ENCODE peak calls at places on chromosomes 13 and 19, in eight cellular contexts. K is left cardiac atrium; Q is SHP77 treated with DMSO at 0.1 percent for 48 hours; L is tibial nerve; W is neuronal stem cell; R is activated T-helper 1 cell treated with anti-CD3 and anti-CD28 coated beads, Interleukin-12 subunit alpha, Interleukin-12 subunit beta, Interleukin-2, Interleukin-4 antibody, amounts not matched to agents 30 ng/mL and 10 ng/mL and 1 ng/mL, durations not matched to agents 14 hours and 24 hours and 36 hours; C is hypothalamus; B is colonic mucosa. I is an unnamed sample.

GRCh38 chr19:31676271-31677004 is 327.2 kb upstream of the TSHZ3 start:
- DNase-seq in K (no peak), B (no peak), L (no peak), C (no peak), R (no peak), Q (no peak), W (no peak), I (no peak)

GRCh38 chr13:60572855-60573254 is 175.8 kb downstream of the TDRD3 start:
- DNase-seq in K (no peak), Q (no peak), C (no peak), R (no peak), B (no peak), L (no peak), W (no peak), I (no peak)

GRCh38 chr13:87884874-87885273 is 213.7 kb downstream of the SLITRK5 start:
- DNase-seq in L (no peak), Q (peak), C (no peak), W (peak), B (no peak), R (no peak), K (no peak), I (no peak)

GRCh38 chr19:49585023-49585422 is 3.9 kb downstream of the PRRG2 start:
- DNase-seq in L (no peak), R (no peak), W (no peak), Q (no peak), C (no peak), B (no peak), K (no peak), I (no peak)

GRCh38 chr13:94764576-94765321 is 52.4 kb upstream of the SOX21 start:
- DNase-seq in W (peak), R (no peak), L (no peak), C (no peak), K (no peak), B (no peak), Q (no peak), I (no peak)

GRCh38 chr19:1465191-1466016 is 13.6 kb downstream of the C19orf25 start:
- DNase-seq in Q (no peak), B (peak), C (no peak), W (no peak), R (no peak), K (no peak), L (no peak), I (no peak)

GRCh38 chr13:97165527-97166425 is 56.4 kb upstream of the MBNL2 start:
- DNase-seq in R (no peak), W (no peak), K (no peak), Q (peak), C (no peak), B (no peak), L (no peak), I (no peak)

GRCh38 chr19:48639483-48640375 is 2.5 kb upstream of the DBP start:
- DNase-seq in W (no peak), R (no peak), Q (no peak), B (no peak), C (no peak), K (no peak), L (no peak), I (no peak)

GRCh38 chr13:80237646-80238045 is 103.3 kb downstream of the SPRY2 start:
- DNase-seq in R (no peak), C (no peak), K (no peak), B (no peak), W (no peak), Q (no peak), L (no peak), I (no peak)

GRCh38 chr19:28988066-28988465 is 224.9 kb downstream of the UQCRFS1 start:
- DNase-seq in C (no peak), K (no peak), W (no peak), L (no peak), Q (no peak), R (no peak), B (no peak), I (no peak)

GRCh38 chr19:11268783-11269267 is 6.5 kb upstream of the DOCK6 start:
- DNase-seq in B (peak), K (peak), Q (peak), W (no peak), L (peak), C (no peak), R (no peak), I (no peak)

GRCh38 chr19:426725-427445 is 17.9 kb upstream of the C2CD4C start:
- DNase-seq in L (no peak), Q (no peak), K (peak), C (no peak), W (no peak), R (no peak), B (no peak), I (no peak)

GRCh38 chr13:37306778-37307544 is 201.5 kb upstream of the CSNK1A1L start:
- DNase-seq in Q (no peak), C (no peak), W (no peak), L (no peak), K (no peak), R (no peak), B (no peak), I (no peak)

GRCh38 chr19:48683349-48683748 is 10.5 kb upstream of the NTN5 start:
- DNase-seq in C (peak), B (no peak), Q (no peak), L (peak), K (peak), W (no peak), R (no peak), I (no peak)

GRCh38 chr19:33298146-33298911 is 4.0 kb downstream of the CEBPA start:
- DNase-seq in B (no peak), L (no peak), K (no peak), R (no peak), Q (no peak), C (no peak), W (no peak), I (no peak)

GRCh38 chr19:14318873-14319272 is 62.4 kb upstream of the ADGRE5 start:
- DNase-seq in L (no peak), R (no peak), Q (no peak), W (no peak), C (no peak), B (peak), K (peak), I (no peak)

GRCh38 chr19:42286349-42287016 is 15.4 kb upstream of the PRR19 start:
- DNase-seq in L (no peak), K (peak), B (no peak), W (no peak), C (no peak), R (no peak), Q (no peak), I (no peak)

GRCh38 chr13:99150575-99151370 is 49.9 kb upstream of the UBAC2 start:
- DNase-seq in B (no peak), C (no peak), R (no peak), L (no peak), Q (no peak), K (no peak), W (no peak), I (no peak)

GRCh38 chr19:18205180-18205915 is 1.5 kb upstream of the RAB3A start:
- DNase-seq in L (peak), C (peak), Q (peak), W (no peak), B (peak), K (peak), R (peak), I (no peak)

GRCh38 chr19:43078311-43078710 is 4.2 kb downstream of the PSG2 start:
- DNase-seq in C (no peak), R (no peak), K (no peak), Q (no peak), B (no peak), L (no peak), W (no peak), I (no peak)

GRCh38 chr13:65744761-65745160 is 1485.4 kb downstream of the PCDH9 start:
- DNase-seq in B (no peak), L (no peak), Q (no peak), R (no peak), C (no peak), K (no peak), W (no peak), I (no peak)